ENCODE peak calls at places on chromosomes 12 and 14, in nine cellular contexts. W is choroid plexus epithelial cell, T is left ventricle myocardium superior, G is GM04504, N is fibroblast of gingiva, A is SK-MEL-5, X is AG10803, I is mesothelial cell of epicardium, E is NCI-H187 treated with DMSO at 0.1 percent for 48 hours. B is an unnamed sample.

GRCh38 chr12:132379996-132380395 is 50.6 kb upstream of the GALNT9 start:
- DNase-seq in W (no peak), T (no peak), G (no peak), N (no peak), A (no peak), X (no peak), I (no peak), E (no peak), B (no peak)

GRCh38 chr12:54126696-54127537 is 61.9 kb downstream of the SMUG1 start:
- DNase-seq in W (no peak), T (peak), G (no peak), N (no peak), A (no peak), X (peak), I (no peak), E (no peak), B (peak)

GRCh38 chr12:67758119-67758873 is 109.8 kb downstream of the DYRK2 start:
- DNase-seq in W (no peak), T (no peak), G (no peak), N (no peak), A (no peak), X (no peak), I (no peak), E (no peak), B (no peak)

GRCh38 chr12:30806989-30807694 is 52.4 kb upstream of the CAPRIN2 start:
- DNase-seq in W (peak), T (no peak), G (peak), N (peak), A (peak), X (peak), I (no peak), E (peak), B (no peak)

GRCh38 chr12:113505941-113506340 is 34.3 kb upstream of the LHX5 start:
- DNase-seq in W (no peak), T (no peak), G (no peak), N (no peak), A (no peak), X (no peak), I (no peak), E (no peak), B (no peak)

GRCh38 chr14:26841920-26842741 is 244.3 kb upstream of the NOVA1 start:
- DNase-seq in W (peak), T (no peak), G (peak), N (peak), A (peak), X (peak), I (no peak), E (no peak), B (peak)

GRCh38 chr12:67040861-67041137 is 228.4 kb upstream of the CAND1 start:
- DNase-seq in W (no peak), T (no peak), G (no peak), N (no peak), A (no peak), X (no peak), I (no peak), E (no peak), B (no peak)

GRCh38 chr14:21086908-21087293 is 11.6 kb downstream of the ZNF219 start:
- DNase-seq in W (no peak), T (no peak), G (no peak), N (no peak), A (no peak), X (no peak), I (no peak), E (no peak), B (no peak)

GRCh38 chr12:26100966-26101744 is 23.7 kb downstream of the BHLHE41 start:
- DNase-seq in W (no peak), T (no peak), G (no peak), N (no peak), A (no peak), X (no peak), I (no peak), E (no peak), B (no peak)

GRCh38 chr14:51321036-51321435 is 81.0 kb downstream of the TMX1 start:
- DNase-seq in W (peak), T (no peak), G (no peak), N (no peak), A (no peak), X (no peak), I (no peak), E (no peak), B (no peak)

GRCh38 chr12:34291426-34291901 is 269.2 kb downstream of the ALG10 start:
- DNase-seq in W (no peak), T (peak), G (no peak), N (no peak), A (no peak), X (no peak), I (no peak), E (no peak), B (no peak)

GRCh38 chr12:40515041-40515825 is 177.0 kb upstream of the CNTN1 start:
- DNase-seq in W (no peak), T (no peak), G (no peak), N (peak), A (no peak), X (peak), I (no peak), E (no peak), B (no peak)

GRCh38 chr12:26126340-26127284 is 1.8 kb upstream of the BHLHE41 start:
- DNase-seq in W (peak), T (peak), G (peak), N (peak), A (peak), X (peak), I (peak), E (no peak), B (peak)

GRCh38 chr14:104278214-104278534 is 139.8 kb downstream of the KIF26A start:
- DNase-seq in W (no peak), T (no peak), G (no peak), N (no peak), A (no peak), X (no peak), I (peak), E (no peak), B (no peak)